ENCODE peak calls at places on chromosome 1, in six cellular contexts. L, K, F, Y, D and M are unnamed samples.
A peak's percentile ranks its signal among the peaks of the same experiment; 100 is the strongest.

GRCh38 chr1:118116909-118117308 is 68.1 kb downstream of the SPAG17 start:
- DNase-seq in L (no peak), K (no peak), F (no peak), Y (no peak), D (no peak), M (no peak)

GRCh38 chr1:37682334-37682987 is 9.9 kb upstream of the CDCA8 start:
- DNase-seq in L (peak; percentile 91), K (peak; percentile 63), F (peak; percentile 80), Y (peak; percentile 63), D (peak; percentile 68), M (peak; percentile 45)

GRCh38 chr1:199113265-199113869 is 474.5 kb downstream of the PTPRC start:
- DNase-seq in L (peak; percentile 75), K (peak; percentile 19), F (peak; percentile 87), Y (peak; percentile 61), D (peak; percentile 42), M (peak; percentile 65)

GRCh38 chr1:226357416-226357815 is 48.5 kb upstream of the LIN9 start:
- DNase-seq in L (no peak), K (no peak), F (no peak), Y (no peak), D (no peak), M (no peak)

GRCh38 chr1:50978144-50978851 is 8.3 kb downstream of the CDKN2C start:
- DNase-seq in L (peak; percentile 64), K (no peak), F (peak; percentile 68), Y (peak; percentile 87), D (no peak), M (peak; percentile 80)

GRCh38 chr1:204971700-204972336 is 71.2 kb upstream of the CNTN2 start:
- DNase-seq in L (no peak), K (no peak), F (peak; percentile 72), Y (no peak), D (no peak), M (no peak)

GRCh38 chr1:203325418-203326091 is 20.2 kb downstream of the BTG2 start:
- DNase-seq in L (no peak), K (no peak), F (no peak), Y (no peak), D (no peak), M (no peak)

GRCh38 chr1:93980320-93980744 is 71.1 kb upstream of the GCLM start:
- DNase-seq in L (no peak), K (no peak), F (no peak), Y (peak; percentile 32), D (no peak), M (no peak)

GRCh38 chr1:235408503-235408960 is 41.3 kb downstream of the TBCE start:
- DNase-seq in L (peak; percentile 20), K (no peak), F (no peak), Y (no peak), D (no peak), M (no peak)

GRCh38 chr1:47523812-47524170 is 85.9 kb downstream of the FOXD2 start:
- DNase-seq in L (no peak), K (no peak), F (no peak), Y (no peak), D (no peak), M (no peak)

GRCh38 chr1:241503444-241503843 is 16.1 kb downstream of the FH start:
- DNase-seq in L (no peak), K (no peak), F (no peak), Y (no peak), D (no peak), M (no peak)

GRCh38 chr1:231694081-231694443 is 67.5 kb downstream of the DISC1 start:
- DNase-seq in L (no peak), K (no peak), F (no peak), Y (no peak), D (no peak), M (no peak)

GRCh38 chr1:25117233-25117823 is 115.0 kb downstream of the SYF2 start:
- DNase-seq in L (no peak), K (no peak), F (no peak), Y (peak; percentile 55), D (no peak), M (no peak)

GRCh38 chr1:206905295-206906164 is 8.3 kb downstream of the IL24 start:
- DNase-seq in L (peak; percentile 67), K (no peak), F (peak; percentile 99), Y (no peak), D (no peak), M (no peak)

GRCh38 chr1:148166558-148167492 is 14.7 kb upstream of the NBPF11 start:
- DNase-seq in L (no peak), K (no peak), F (no peak), Y (no peak), D (no peak), M (peak; percentile 48)

GRCh38 chr1:55519937-55520683 is 304.9 kb upstream of the USP24 start:
- DNase-seq in L (no peak), K (no peak), F (no peak), Y (no peak), D (no peak), M (no peak)

GRCh38 chr1:8822383-8823294 is 5.2 kb upstream of the RERE start:
- DNase-seq in L (peak; percentile 26), K (no peak), F (peak; percentile 89), Y (no peak), D (no peak), M (peak; percentile 86)

GRCh38 chr1:227774721-227775665 is 39.8 kb downstream of the SNAP47 start:
- DNase-seq in L (no peak), K (no peak), F (no peak), Y (no peak), D (no peak), M (no peak)